ENCODE peak calls at places on chromosomes 11 and 22, in seven cellular contexts. P is NCI-H1417; K is T-cell; A is GM10248; G is stimulated activated naive B cell treated with anti-CD40 and anti-IgM and Interleukin-4, amounts not matched to agents 10 μg/mL and 1 μg/mL and 100 μg/mL, for 72 hours; O is CD4-positive, CD25-positive, alpha-beta regulatory T cell; Y is left cardiac atrium. F is an unnamed sample.

GRCh38 chr11:118497831-118498230 is 29.4 kb upstream of the TTC36 start:
- DNase-seq in O (no peak), P (no peak), Y (no peak), K (no peak), A (no peak), G (no peak), F (no peak)

GRCh38 chr11:111012497-111012896 is 233.0 kb upstream of the POU2AF2 start:
- DNase-seq in A (no peak), K (no peak), O (no peak), P (no peak), G (no peak), Y (no peak), F (no peak)

GRCh38 chr11:100297516-100297915 is 389.6 kb upstream of the ARHGAP42 start:
- DNase-seq in P (no peak), A (no peak), G (no peak), K (no peak), Y (no peak), O (no peak), F (no peak)

GRCh38 chr11:13339196-13340153 is 61.9 kb downstream of the BMAL1 start:
- DNase-seq in P (no peak), Y (no peak), K (no peak), G (no peak), A (no peak), O (peak; percentile 77), F (no peak)

GRCh38 chr11:117839936-117840813 is 15.6 kb upstream of the FXYD2 start:
- DNase-seq in O (no peak), Y (peak; percentile 10), A (no peak), K (no peak), G (no peak), P (no peak), F (no peak)

GRCh38 chr11:63829823-63830489 is 9.0 kb upstream of the MARK2 start:
- DNase-seq in O (no peak), K (no peak), G (no peak), A (peak; percentile 41), P (no peak), Y (no peak), F (no peak)

GRCh38 chr11:73197348-73197747 is 20.7 kb upstream of the P2RY2 start:
- DNase-seq in P (no peak), O (no peak), Y (no peak), G (no peak), K (no peak), A (no peak), F (no peak)

GRCh38 chr22:45422237-45422983 is 8.9 kb downstream of the RIBC2 start:
- DNase-seq in K (no peak), O (no peak), G (no peak), A (peak; percentile 15), Y (no peak), P (no peak), F (no peak)

GRCh38 chr22:45585437-45585755 is 82.7 kb downstream of the FBLN1 start:
- DNase-seq in A (no peak), K (no peak), G (no peak), Y (peak; percentile 52), O (no peak), P (no peak), F (no peak)

GRCh38 chr22:48369789-48370507 is 1457.7 kb downstream of the BRD1 start:
- DNase-seq in A (no peak), G (no peak), P (no peak), O (no peak), Y (no peak), K (no peak), F (no peak)

GRCh38 chr11:78197816-78198215 is 9.1 kb downstream of the USP35 start:
- DNase-seq in G (no peak), A (no peak), K (no peak), O (no peak), Y (no peak), P (no peak), F (no peak)

GRCh38 chr11:17368551-17368950 is 17.0 kb downstream of the NCR3LG1 start:
- DNase-seq in O (no peak), Y (no peak), K (no peak), G (no peak), A (no peak), P (no peak), F (no peak)

GRCh38 chr22:50544078-50544745 is 1.5 kb upstream of the KLHDC7B start:
- DNase-seq in G (peak; percentile 71), O (peak; percentile 85), K (peak; percentile 76), Y (peak; percentile 84), A (peak; percentile 78), P (peak; percentile 20), F (peak; percentile 80)

GRCh38 chr11:8285796-8286195 is 22.1 kb upstream of the LMO1 start:
- DNase-seq in K (no peak), Y (no peak), A (no peak), P (no peak), O (no peak), G (no peak), F (no peak)

GRCh38 chr11:114099392-114100178 is 40.1 kb downstream of the ZBTB16 start:
- DNase-seq in O (no peak), G (no peak), K (no peak), P (no peak), Y (no peak), A (no peak), F (no peak)

GRCh38 chr22:19731736-19732135 is 8.4 kb downstream of the GP1BB start:
- DNase-seq in P (no peak), O (no peak), K (no peak), Y (no peak), A (no peak), G (no peak), F (no peak)

GRCh38 chr11:28566643-28567042 is 458.5 kb downstream of the METTL15 start:
- DNase-seq in Y (peak; percentile 89), A (no peak), P (no peak), O (no peak), G (peak; percentile 10), K (no peak), F (no peak)

GRCh38 chr11:131998020-131998419 is 627.6 kb downstream of the NTM start:
- DNase-seq in P (peak; percentile 56), G (no peak), K (no peak), Y (no peak), A (no peak), O (no peak), F (no peak)

GRCh38 chr22:23070418-23071162 is at the start of gene GNAZ:
- DNase-seq in K (no peak), O (no peak), P (peak; percentile 60), G (no peak), Y (peak; percentile 34), A (peak; percentile 53), F (peak; percentile 59)

GRCh38 chr11:28951191-28951590 is 843.0 kb downstream of the METTL15 start:
- DNase-seq in G (no peak), Y (no peak), P (no peak), O (no peak), K (no peak), A (no peak), F (no peak)

GRCh38 chr22:35761037-35761436 is 43.4 kb downstream of the APOL5 start:
- DNase-seq in O (no peak), A (no peak), G (no peak), K (no peak), P (no peak), Y (no peak), F (no peak)

GRCh38 chr22:45112136-45112879 is 51.4 kb upstream of the NUP50 start:
- DNase-seq in G (no peak), Y (no peak), K (no peak), O (no peak), A (no peak), P (no peak), F (no peak)

GRCh38 chr22:43319661-43320486 is 23.3 kb downstream of the SCUBE1 start:
- DNase-seq in Y (no peak), A (no peak), K (no peak), P (no peak), G (no peak), O (no peak), F (no peak)

GRCh38 chr11:111555255-111555654 is 14.7 kb downstream of the LAYN start:
- DNase-seq in A (no peak), G (no peak), Y (no peak), O (no peak), K (no peak), P (no peak), F (no peak)

GRCh38 chr11:98495601-98496000 is 525.1 kb upstream of the CNTN5 start:
- DNase-seq in K (no peak), O (no peak), G (no peak), Y (no peak), P (no peak), A (no peak), F (no peak)

GRCh38 chr22:22565991-22566390 is 6.9 kb upstream of the PRAME start:
- DNase-seq in O (no peak), K (no peak), G (no peak), Y (no peak), P (no peak), A (no peak), F (no peak)

GRCh38 chr22:37051629-37052385 is at the start of gene KCTD17:
- DNase-seq in A (peak; percentile 96), O (peak; percentile 83), P (peak; percentile 60), G (peak; percentile 73), K (peak; percentile 60), Y (peak; percentile 86), F (peak; percentile 99)

GRCh38 chr11:102709211-102709980 is 3.8 kb upstream of the MMP27 start:
- DNase-seq in P (no peak), O (no peak), K (no peak), A (no peak), G (no peak), Y (no peak), F (no peak)

GRCh38 chr22:27677895-27678458 is 123.6 kb downstream of the MN1 start:
- DNase-seq in O (no peak), G (no peak), P (no peak), K (no peak), Y (no peak), A (no peak), F (no peak)

F was measured in GM12891.